ENCODE peak calls at places on chromosomes 6 and 20, in four cellular contexts. F, D, X and E are unnamed samples.
A peak's percentile ranks its signal among the peaks of the same experiment; 100 is the strongest.

GRCh38 chr6:89051725-89052124 is 28.8 kb upstream of the PNRC1 start:
- DNase-seq in F (no peak), D (no peak), X (no peak), E (no peak)

GRCh38 chr6:44177691-44178423 is 19.2 kb downstream of the CAPN11 start:
- DNase-seq in F (no peak), D (peak; percentile 56), X (no peak), E (no peak)

GRCh38 chr6:105424177-105424783 is 21.4 kb upstream of the PREP start:
- DNase-seq in F (peak; percentile 31), D (peak; percentile 63), X (peak; percentile 67), E (peak; percentile 65)

GRCh38 chr6:43851204-43851855 is 81.3 kb downstream of the VEGFA start:
- DNase-seq in F (no peak), D (peak; percentile 73), X (no peak), E (no peak)

GRCh38 chr6:90088009-90088408 is 193.7 kb downstream of the GJA10 start:
- DNase-seq in F (no peak), D (peak; percentile 86), X (no peak), E (no peak)

GRCh38 chr6:21479140-21479539 is 114.4 kb upstream of the SOX4 start:
- DNase-seq in F (no peak), D (peak; percentile 23), X (no peak), E (peak; percentile 39)

GRCh38 chr6:30679765-30680535 is 6.5 kb downstream of the PPP1R18 start:
- DNase-seq in F (no peak), D (no peak), X (no peak), E (no peak)

GRCh38 chr20:3922223-3922982 is 33.2 kb downstream of the PANK2 start:
- DNase-seq in F (no peak), D (no peak), X (no peak), E (no peak)

GRCh38 chr20:10603971-10604864 is 69.6 kb downstream of the JAG1 start:
- DNase-seq in F (peak; percentile 85), D (peak; percentile 94), X (no peak), E (no peak)

GRCh38 chr6:28542440-28543293 is 17.0 kb downstream of the GPX5 start:
- DNase-seq in F (peak; percentile 73), D (peak; percentile 91), X (peak; percentile 92), E (peak; percentile 72)

GRCh38 chr20:40682104-40683045 is 6.7 kb downstream of the MAFB start:
- DNase-seq in F (no peak), D (no peak), X (no peak), E (no peak)

GRCh38 chr6:16372029-16372776 is 133.8 kb downstream of the GMPR start:
- DNase-seq in F (no peak), D (no peak), X (no peak), E (no peak)

GRCh38 chr6:105859441-105859840 is 226.7 kb upstream of the PRDM1 start:
- DNase-seq in F (no peak), D (no peak), X (no peak), E (no peak)

GRCh38 chr20:56439784-56440291 is 27.8 kb downstream of the CASS4 start:
- DNase-seq in F (no peak), D (peak; percentile 100), X (no peak), E (no peak)

GRCh38 chr6:126017668-126018067 is 31.3 kb downstream of the TRMT11 start:
- DNase-seq in F (no peak), D (no peak), X (no peak), E (peak; percentile 9)

GRCh38 chr6:77455271-77455670 is 8.0 kb downstream of the HTR1B start:
- DNase-seq in F (no peak), D (peak; percentile 66), X (no peak), E (no peak)
- TF ChIP-seq SMC3 in F (no peak), D (no peak), X (no peak), E (no peak)

GRCh38 chr6:79234150-79235022 is at the start of gene HMGN3:
- DNase-seq in F (peak; percentile 69), D (peak; percentile 91), X (peak; percentile 88), E (peak; percentile 93)

GRCh38 chr6:79231101-79231500 is 3.4 kb downstream of the HMGN3 start:
- DNase-seq in F (no peak), D (no peak), X (no peak), E (no peak)

GRCh38 chr6:79232696-79233462 is 1.6 kb downstream of the HMGN3 start:
- DNase-seq in F (no peak), D (no peak), X (no peak), E (no peak)

GRCh38 chr6:79230149-79230548 is 4.3 kb downstream of the HMGN3 start:
- DNase-seq in F (no peak), D (no peak), X (no peak), E (no peak)

DNA sequence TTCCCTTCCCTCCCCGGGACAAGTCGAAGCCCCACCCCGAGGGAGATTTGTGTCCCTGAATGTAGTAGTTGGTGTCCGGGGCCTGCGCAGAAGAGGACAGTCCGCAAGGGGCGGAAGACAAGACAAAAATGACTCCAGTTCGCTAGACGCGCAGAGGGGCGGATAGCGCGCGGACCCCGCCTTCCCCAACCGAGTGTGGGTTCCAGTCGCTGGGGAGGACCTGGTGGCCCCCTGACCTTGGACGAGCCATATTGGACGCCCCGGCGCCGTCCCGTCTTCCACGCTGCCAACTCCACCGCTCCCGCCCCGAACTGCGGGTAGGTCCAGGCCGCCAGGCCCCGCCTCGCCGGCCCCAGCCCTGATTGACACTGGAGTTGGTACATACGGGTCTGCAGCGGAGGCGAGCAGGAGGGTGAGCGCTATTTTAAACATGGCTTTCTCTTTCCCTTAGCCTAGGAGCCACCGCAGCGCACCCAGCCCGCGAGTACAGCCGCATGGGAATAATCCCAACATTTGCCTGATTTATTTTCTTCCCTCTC is 802 bp downstream of the HMGN3 start:
- DNase-seq in F (peak; percentile 74), D (peak; percentile 82), X (peak; percentile 69), E (peak; percentile 90)
- TF ChIP-seq CTCF in F (no peak), D (peak; percentile 20), X (peak; percentile 23), E (peak; percentile 30)

GRCh38 chr20:54469293-54469692 is 6.1 kb upstream of the DOK5 start:
- DNase-seq in F (no peak), D (no peak), X (no peak), E (no peak)
- TF ChIP-seq SMC3 in F (no peak), D (no peak), X (no peak), E (no peak)

DNA sequence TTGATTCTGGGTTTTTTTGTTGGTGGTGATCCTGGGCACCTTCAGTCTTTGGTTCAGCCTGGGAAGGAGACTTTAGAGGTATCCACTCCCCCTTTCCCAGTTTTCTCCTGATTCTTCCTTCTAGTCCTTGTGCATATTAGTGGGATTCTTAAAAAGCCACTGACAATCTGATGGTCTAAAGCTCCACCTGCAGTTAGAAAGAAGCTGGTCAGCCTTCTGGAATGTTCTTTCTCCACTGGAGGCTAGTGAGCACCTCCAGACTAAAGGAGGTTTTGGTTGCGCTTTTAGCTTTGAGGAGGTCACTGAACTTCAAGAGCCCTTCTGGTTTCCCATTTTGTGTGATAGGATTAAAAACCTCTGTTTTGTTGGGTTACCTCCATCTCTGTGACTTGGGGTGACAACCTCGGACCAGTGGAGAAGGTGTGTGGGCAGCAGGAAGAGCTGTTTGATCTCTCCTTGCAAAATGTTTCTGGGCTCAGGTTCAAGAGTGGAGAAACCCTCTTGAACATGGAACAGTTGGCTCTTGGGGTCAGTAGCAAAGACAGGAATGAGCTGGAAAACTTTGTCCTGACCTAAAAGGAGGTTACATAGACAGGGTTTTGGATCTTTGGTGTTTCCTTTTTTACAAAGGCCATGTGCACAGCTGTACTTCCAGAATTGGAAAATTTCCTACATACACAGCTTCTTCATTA is 29.0 kb downstream of the JARID2 start:
- DNase-seq in F (no peak), D (peak; percentile 47), X (no peak), E (no peak)
- TF ChIP-seq CTCF in F (no peak), D (peak; percentile 33), X (peak; percentile 47), E (peak; percentile 25)

DNA sequence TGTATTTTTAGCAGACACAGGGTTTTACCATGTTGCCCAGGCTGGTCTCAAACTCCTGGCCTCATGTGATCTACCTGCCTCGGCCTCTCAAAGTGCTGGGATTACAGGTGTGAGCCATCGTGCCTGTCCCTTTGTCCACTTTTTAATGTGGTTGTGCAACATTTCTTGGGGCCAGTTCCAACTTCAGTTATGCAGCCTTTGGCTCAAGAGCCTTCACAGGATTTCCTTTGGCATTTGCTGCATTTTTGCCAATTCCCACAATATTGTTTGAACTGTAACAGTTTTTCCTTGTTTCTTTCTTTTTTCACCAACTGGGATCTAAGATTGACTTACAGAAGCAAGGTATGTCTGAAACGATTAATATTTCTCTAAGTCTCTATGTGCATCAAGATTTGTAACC is 63.6 kb downstream of the EDN1 start:
- DNase-seq in F (no peak), D (no peak), X (no peak), E (no peak)
- TF ChIP-seq SMC3 in F (no peak), D (no peak), X (no peak), E (no peak)

DNA sequence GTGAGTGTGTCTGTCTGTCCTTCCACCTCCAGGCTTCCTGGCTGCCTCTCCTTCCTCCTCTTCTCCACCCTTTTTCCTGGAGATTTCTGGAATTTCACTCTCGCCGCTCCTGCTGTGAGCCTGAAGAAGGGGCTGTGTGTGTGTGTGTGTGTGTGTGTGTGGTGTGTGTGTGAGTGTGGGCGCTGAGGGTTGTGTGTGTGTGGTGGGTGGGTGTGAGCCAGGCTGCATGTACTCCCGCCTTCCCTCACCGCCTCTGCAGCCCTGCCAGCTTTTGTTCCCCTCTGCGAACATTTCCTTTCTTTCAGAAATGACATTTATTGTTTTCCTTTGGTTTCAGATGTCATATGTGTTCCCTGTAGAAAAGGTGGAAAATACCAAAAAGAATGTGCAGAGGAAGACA is 76.0 kb downstream of the SRC start:
- DNase-seq in F (no peak), D (no peak), X (no peak), E (no peak)
- TF ChIP-seq CTCF in F (no peak), D (no peak), X (no peak), E (no peak)

DNA sequence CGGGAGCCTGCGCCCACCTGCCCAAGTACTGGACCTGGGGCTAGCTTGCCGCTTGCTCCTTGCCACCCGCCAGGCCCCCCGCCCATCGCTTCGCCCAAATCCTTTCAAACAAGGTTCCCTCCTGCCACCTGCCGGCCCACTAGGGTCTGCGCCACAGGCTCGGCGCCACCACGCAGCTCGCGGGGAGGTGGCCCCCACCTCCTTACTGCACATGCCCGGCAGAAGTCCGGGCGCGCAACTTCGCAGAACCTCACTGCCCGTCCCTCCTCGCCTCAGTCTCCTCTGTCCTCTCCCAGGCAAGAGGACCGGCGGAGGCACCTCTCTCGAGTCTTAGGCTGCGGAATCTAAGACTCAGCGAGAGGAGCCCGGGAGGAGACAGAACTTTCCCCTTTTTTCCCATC is 11.2 kb downstream of the GNAS-AS1 start:
- DNase-seq in F (peak; percentile 57), D (peak; percentile 24), X (peak; percentile 58), E (peak; percentile 85)
- TF ChIP-seq SMC3 in F (peak; percentile 66), D (peak; percentile 36), X (peak; percentile 36), E (peak; percentile 45)

GRCh38 chr20:46253391-46253790 is 54.9 kb downstream of the CDH22 start:
- DNase-seq in F (peak; percentile 67), D (no peak), X (no peak), E (peak; percentile 83)
- TF ChIP-seq CTCF in F (peak; percentile 34), D (no peak), X (peak; percentile 17), E (peak; percentile 29)

DNA sequence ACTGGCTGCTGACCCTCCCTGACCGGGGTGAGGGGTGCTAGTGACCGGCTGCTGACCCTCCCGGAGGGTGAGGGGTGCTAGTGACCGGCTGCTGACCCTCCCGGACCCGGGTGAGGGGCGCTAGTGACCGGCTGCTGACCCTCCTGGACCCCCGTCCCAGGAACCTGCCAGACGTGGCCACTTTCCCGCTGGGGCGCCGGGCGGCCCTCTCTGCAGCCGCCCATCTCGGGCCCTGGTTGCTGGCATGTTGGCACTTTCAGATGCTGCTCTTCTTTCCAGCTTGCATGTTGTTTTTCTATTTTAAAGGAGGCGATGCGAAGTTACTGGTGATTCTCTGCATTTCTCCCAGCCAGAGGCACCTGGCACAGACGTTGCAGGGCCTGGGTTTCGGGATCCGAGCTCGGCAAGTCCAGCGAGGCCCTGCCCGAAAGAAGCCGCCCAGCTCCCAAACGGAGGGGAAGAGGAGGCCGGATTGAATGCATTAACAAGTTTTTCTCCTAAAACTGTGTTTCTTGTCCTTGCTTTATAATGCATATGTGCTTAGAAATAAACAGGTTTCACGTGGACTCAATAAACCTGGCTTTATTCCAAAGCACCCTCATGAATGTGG is 34.4 kb downstream of the FRMD1 start:
- DNase-seq in F (no peak), D (no peak), X (no peak), E (no peak)
- TF ChIP-seq SMC3 in F (no peak), D (no peak), X (no peak), E (no peak)